ENCODE peak calls at places on chromosomes 16 and 17, in four cellular contexts. J is HFFc6; M is RKO; N is activated naive CD4-positive, alpha-beta T cell. Z is an unnamed sample.

GRCh38 chr16:54620197-54620596 is 310.5 kb upstream of the IRX5 start:
- DNase-seq in J (no peak), M (no peak), N (no peak), Z (no peak)

GRCh38 chr17:82365586-82366295 is 5.8 kb upstream of the UTS2R start:
- DNase-seq in J (no peak), M (no peak), N (no peak), Z (peak; percentile 35)

GRCh38 chr17:62187681-62188080 is 122.6 kb upstream of the MED13 start:
- DNase-seq in J (peak; percentile 52), M (no peak), N (no peak), Z (no peak)

GRCh38 chr16:17273142-17273561 is 197.6 kb downstream of the XYLT1 start:
- DNase-seq in J (peak; percentile 85), M (peak; percentile 82), N (no peak), Z (no peak)

GRCh38 chr16:11507991-11508390 is 78.7 kb downstream of the LITAF start:
- DNase-seq in J (peak; percentile 37), M (no peak), N (no peak), Z (no peak)

GRCh38 chr17:18968945-18969887 is 17.3 kb downstream of the SLC5A10 start:
- DNase-seq in J (no peak), M (no peak), N (no peak), Z (no peak)

GRCh38 chr17:77973953-77974352 is 15.4 kb downstream of the TNRC6C start:
- DNase-seq in J (no peak), M (no peak), N (no peak), Z (no peak)

GRCh38 chr16:30996324-30996999 is 11.5 kb downstream of the HSD3B7 start:
- DNase-seq in J (no peak), M (peak; percentile 71), N (no peak), Z (no peak)

GRCh38 chr17:65243838-65244237 is 106.7 kb downstream of the RGS9 start:
- DNase-seq in J (peak; percentile 41), M (peak; percentile 11), N (no peak), Z (no peak)

GRCh38 chr16:31455601-31456314 is 3.5 kb upstream of the ARMC5 start:
- DNase-seq in J (no peak), M (peak; percentile 32), N (no peak), Z (no peak)

GRCh38 chr17:56424005-56424404 is 169.5 kb upstream of the NOG start:
- DNase-seq in J (no peak), M (no peak), N (no peak), Z (no peak)

GRCh38 chr16:87066695-87067556 is 250.3 kb downstream of the C16orf95 start:
- DNase-seq in J (no peak), M (no peak), N (no peak), Z (no peak)

GRCh38 chr17:50570516-50570915 is 10.0 kb downstream of the CACNA1G start:
- DNase-seq in J (no peak), M (no peak), N (no peak), Z (no peak)

GRCh38 chr16:88355389-88356123 is 27.2 kb upstream of the ZNF469 start:
- DNase-seq in J (no peak), M (no peak), N (no peak), Z (no peak)

GRCh38 chr17:65163990-65164495 is 26.9 kb downstream of the RGS9 start:
- DNase-seq in J (peak; percentile 70), M (peak; percentile 70), N (no peak), Z (no peak)

GRCh38 chr17:4951486-4951885 is 567 bp downstream of the ENO3 start:
- DNase-seq in J (no peak), M (no peak), N (no peak), Z (no peak)

GRCh38 chr16:62256406-62256805 is 220.2 kb upstream of the CDH8 start:
- DNase-seq in J (no peak), M (peak; percentile 66), N (no peak), Z (no peak)

GRCh38 chr17:2390199-2390880 is 10.5 kb downstream of the MNT start:
- DNase-seq in J (no peak), M (no peak), N (no peak), Z (no peak)

GRCh38 chr16:5046914-5047313 is 13.2 kb upstream of the NAGPA start:
- DNase-seq in J (no peak), M (no peak), N (no peak), Z (no peak)

GRCh38 chr16:373020-373598 is 2.8 kb upstream of the MRPL28 start:
- DNase-seq in J (no peak), M (no peak), N (no peak), Z (no peak)

GRCh38 chr16:87856796-87857228 is 12.5 kb downstream of the SLC7A5 start:
- DNase-seq in J (no peak), M (no peak), N (no peak), Z (no peak)

GRCh38 chr17:72972263-72972951 is 120.1 kb downstream of the SLC39A11 start:
- DNase-seq in J (no peak), M (no peak), N (no peak), Z (no peak)

GRCh38 chr17:7841309-7841621 is 7.2 kb downstream of the KDM6B start:
- DNase-seq in J (no peak), M (no peak), N (no peak), Z (peak; percentile 49)

GRCh38 chr16:10871157-10871991 is 5.6 kb upstream of the CIITA start:
- DNase-seq in J (peak; percentile 89), M (peak; percentile 52), N (no peak), Z (peak; percentile 75)

GRCh38 chr17:61510237-61510636 is 58.0 kb downstream of the TBX4 start:
- DNase-seq in J (no peak), M (no peak), N (no peak), Z (no peak)

GRCh38 chr17:75031972-75032895 is 14.5 kb downstream of the ATP5PD start:
- DNase-seq in J (peak; percentile 75), M (peak; percentile 89), N (peak; percentile 13), Z (peak; percentile 37)

GRCh38 chr16:12753203-12754023 is 50.3 kb downstream of the CPPED1 start:
- DNase-seq in J (no peak), M (no peak), N (no peak), Z (no peak)

GRCh38 chr16:79510879-79511278 is 89.7 kb downstream of the MAF start:
- DNase-seq in J (no peak), M (no peak), N (no peak), Z (no peak)

GRCh38 chr17:64781394-64781793 is 119.3 kb upstream of the SMURF2 start:
- DNase-seq in J (no peak), M (peak; percentile 61), N (peak; percentile 25), Z (no peak)

GRCh38 chr16:86214326-86215232 is 295.7 kb upstream of the FOXF1 start:
- DNase-seq in J (no peak), M (no peak), N (no peak), Z (no peak)

GRCh38 chr16:30953511-30954124 is 3.9 kb upstream of the SETD1A start:
- DNase-seq in J (peak; percentile 56), M (peak; percentile 67), N (peak; percentile 12), Z (peak; percentile 32)

GRCh38 chr17:8904201-8904600 is 36.7 kb upstream of the PIK3R6 start:
- DNase-seq in J (no peak), M (no peak), N (no peak), Z (no peak)

GRCh38 chr17:31740611-31741082 is 118.4 kb downstream of the COPRS start:
- DNase-seq in J (peak; percentile 97), M (no peak), N (no peak), Z (no peak)

GRCh38 chr16:10321407-10322397 is 64.2 kb upstream of the ATF7IP2 start:
- DNase-seq in J (no peak), M (no peak), N (no peak), Z (no peak)

GRCh38 chr17:57519199-57519598 is 225.9 kb downstream of the CCDC182 start:
- DNase-seq in J (peak; percentile 29), M (no peak), N (no peak), Z (no peak)

Z was measured in NCI-H2171.